ENCODE peak calls at places on chromosome 10, in six cellular contexts. F is H7; H is Ammon's horn; R is activated CD4-positive, alpha-beta T cell treated with anti-CD3 and anti-CD28 coated beads for 1 hour; V is iris pigment epithelial cell; Z is left lobe of liver. K is an unnamed sample.

GRCh38 chr10:133088524-133089460 is 1.1 kb downstream of the ADGRA1 start:
- DNase-seq in Z (no peak), F (peak; percentile 84), H (no peak), R (no peak), V (no peak), K (no peak)

GRCh38 chr10:64506963-64507362 is 985.8 kb downstream of the REEP3 start:
- DNase-seq in R (no peak), H (no peak), Z (no peak), F (no peak), V (no peak), K (no peak)

GRCh38 chr10:129694633-129695356 is 227.8 kb downstream of the MGMT start:
- DNase-seq in Z (no peak), F (no peak), H (peak; percentile 57), V (no peak), R (no peak), K (no peak)

GRCh38 chr10:127945335-127945734 is 38.4 kb downstream of the PTPRE start:
- DNase-seq in F (no peak), R (no peak), V (peak; percentile 69), Z (no peak), H (no peak), K (peak; percentile 89)

GRCh38 chr10:90319188-90319914 is 538.5 kb downstream of the HTR7 start:
- DNase-seq in Z (no peak), H (peak; percentile 47), R (no peak), V (peak; percentile 96), F (peak; percentile 49), K (peak; percentile 87)

GRCh38 chr10:91838199-91838598 is 40.0 kb downstream of the TNKS2 start:
- DNase-seq in H (no peak), V (no peak), R (no peak), F (no peak), Z (no peak), K (no peak)

GRCh38 chr10:77325233-77325537 is 312.4 kb downstream of the KCNMA1 start:
- DNase-seq in F (no peak), Z (no peak), R (no peak), V (no peak), H (no peak), K (no peak)

GRCh38 chr10:121615862-121616261 is 17.6 kb upstream of the FGFR2 start:
- DNase-seq in H (no peak), R (no peak), V (no peak), Z (no peak), F (no peak), K (no peak)

GRCh38 chr10:24307173-24307572 is 98.2 kb downstream of the KIAA1217 start:
- DNase-seq in F (no peak), R (no peak), V (peak; percentile 14), Z (no peak), H (no peak), K (no peak)

GRCh38 chr10:46528171-46528671 is 28.2 kb downstream of the GPRIN2 start:
- DNase-seq in Z (no peak), R (no peak), F (no peak), V (no peak), H (no peak), K (no peak)

GRCh38 chr10:75508239-75508813 is 76.9 kb downstream of the LRMDA start:
- DNase-seq in F (no peak), Z (no peak), H (no peak), V (peak; percentile 51), R (no peak), K (peak; percentile 76)

GRCh38 chr10:102133373-102134195 is 744 bp downstream of the PPRC1 start:
- DNase-seq in R (peak; percentile 30), V (peak; percentile 75), F (peak; percentile 89), H (peak; percentile 75), Z (peak; percentile 67), K (peak; percentile 79)

GRCh38 chr10:91987397-91988037 is 63.9 kb downstream of the BTAF1 start:
- DNase-seq in F (no peak), Z (no peak), V (peak; percentile 39), R (no peak), H (no peak), K (no peak)

GRCh38 chr10:121461307-121461706 is 136.9 kb downstream of the FGFR2 start:
- DNase-seq in V (no peak), H (no peak), Z (no peak), F (no peak), R (no peak), K (no peak)

GRCh38 chr10:93437000-93437945 is 44.9 kb downstream of the MYOF start:
- DNase-seq in F (peak; percentile 41), Z (no peak), R (no peak), H (peak; percentile 46), V (peak; percentile 100), K (peak; percentile 93)

GRCh38 chr10:8361510-8361844 is 307.0 kb downstream of the GATA3 start:
- DNase-seq in H (no peak), F (no peak), V (no peak), Z (no peak), R (no peak), K (no peak)

GRCh38 chr10:68572151-68572550 is 12.0 kb downstream of the TET1 start:
- DNase-seq in Z (no peak), F (no peak), H (no peak), R (no peak), V (no peak), K (no peak)

GRCh38 chr10:6089334-6090219 is 743 bp downstream of the RBM17 start:
- DNase-seq in V (peak; percentile 43), Z (peak; percentile 53), R (no peak), F (peak; percentile 53), H (no peak), K (peak; percentile 23)

GRCh38 chr10:17200885-17201164 is 647 bp downstream of the TRDMT1 start:
- DNase-seq in Z (no peak), V (peak; percentile 42), F (no peak), R (no peak), H (peak; percentile 82), K (peak; percentile 57)

GRCh38 chr10:101032637-101033201 is 1.7 kb downstream of the SFXN3 start:
- DNase-seq in Z (no peak), H (peak; percentile 89), R (peak; percentile 54), V (peak; percentile 89), F (peak; percentile 52), K (peak; percentile 90)

GRCh38 chr10:92894081-92894480 is 45.8 kb downstream of the EXOC6 start:
- DNase-seq in F (no peak), H (no peak), V (no peak), Z (no peak), R (no peak), K (no peak)

GRCh38 chr10:71713135-71714040 is 6.2 kb downstream of the C10orf105 start:
- DNase-seq in F (no peak), Z (no peak), V (peak; percentile 64), H (peak; percentile 91), R (no peak), K (peak; percentile 65)

GRCh38 chr10:33537066-33537465 is 202.6 kb upstream of the NRP1 start:
- DNase-seq in H (no peak), Z (no peak), R (no peak), F (no peak), V (peak; percentile 38), K (no peak)

GRCh38 chr10:123135415-123136141 is at the start of gene HMX3:
- DNase-seq in H (no peak), R (no peak), Z (no peak), V (no peak), F (peak; percentile 91), K (peak; percentile 57)

GRCh38 chr10:62980697-62981495 is 152.2 kb upstream of the NRBF2 start:
- DNase-seq in H (no peak), R (no peak), F (peak; percentile 16), V (no peak), Z (no peak), K (peak; percentile 21)

GRCh38 chr10:50514995-50515394 is 108.8 kb downstream of the SGMS1 start:
- DNase-seq in H (no peak), V (no peak), Z (no peak), R (no peak), F (no peak), K (no peak)

GRCh38 chr10:96991313-96991841 is 159.3 kb downstream of the LCOR start:
- DNase-seq in F (no peak), R (no peak), H (no peak), V (peak; percentile 92), Z (no peak), K (peak; percentile 15)

GRCh38 chr10:20839141-20839540 is 58.0 kb downstream of the NEBL start:
- DNase-seq in F (no peak), H (no peak), R (no peak), Z (no peak), V (peak; percentile 9), K (no peak)

GRCh38 chr10:128096486-128097199 is 29.6 kb downstream of the MKI67 start:
- DNase-seq in V (no peak), H (no peak), R (no peak), F (no peak), Z (no peak), K (no peak)

GRCh38 chr10:126119591-126119990 is 223.2 kb downstream of the FANK1 start:
- DNase-seq in Z (no peak), R (no peak), V (no peak), H (no peak), F (no peak), K (no peak)

GRCh38 chr10:70578371-70578947 is 24.1 kb downstream of the PRF1 start:
- DNase-seq in R (peak; percentile 47), H (no peak), F (no peak), Z (no peak), V (peak; percentile 95), K (peak; percentile 93)

GRCh38 chr10:124983321-124983720 is 41.4 kb downstream of the ZRANB1 start:
- DNase-seq in H (no peak), Z (no peak), V (no peak), F (no peak), R (no peak), K (no peak)

GRCh38 chr10:74177140-74177677 is 26.2 kb downstream of the ADK start:
- DNase-seq in F (no peak), H (peak; percentile 13), V (no peak), Z (peak; percentile 87), R (peak; percentile 18), K (peak; percentile 22)

GRCh38 chr10:25294032-25294926 is 119.5 kb downstream of the GPR158 start:
- DNase-seq in F (no peak), R (no peak), H (peak; percentile 6), V (peak; percentile 61), Z (no peak), K (peak; percentile 45)

GRCh38 chr10:77390481-77390891 is 247.1 kb downstream of the KCNMA1 start:
- DNase-seq in H (no peak), Z (no peak), V (peak; percentile 4), R (no peak), F (no peak), K (peak; percentile 19)

GRCh38 chr10:66637273-66638036 is 288.4 kb upstream of the LRRTM3 start:
- DNase-seq in R (no peak), F (peak; percentile 8), H (no peak), Z (no peak), V (peak; percentile 18), K (no peak)

K was measured in Daoy.